ENCODE peak calls at places on chromosomes 6 and 20, in four cellular contexts. W is HL-60, F is hepatocyte, V is left cardiac atrium. H is an unnamed sample.

GRCh38 chr6:40258531-40258930 is 324.3 kb upstream of the MOCS1 start:
- DNase-seq in W (no peak), F (no peak), V (no peak), H (no peak)

GRCh38 chr6:35675871-35676459 is 12.8 kb downstream of the FKBP5 start:
- DNase-seq in W (no peak), F (no peak), V (no peak), H (no peak)

GRCh38 chr6:106727480-106728153 is 98.2 kb downstream of the QRSL1 start:
- DNase-seq in W (no peak), F (no peak), V (no peak), H (no peak)

GRCh38 chr6:133070410-133071043 is 170.6 kb upstream of the EYA4 start:
- DNase-seq in W (no peak), F (no peak), V (no peak), H (no peak)

GRCh38 chr6:36301085-36301658 is 31.3 kb downstream of the PNPLA1 start:
- DNase-seq in W (no peak), F (no peak), V (no peak), H (no peak)

GRCh38 chr6:159760602-159761057 is 1.2 kb upstream of the ACAT2 start:
- DNase-seq in W (no peak), F (peak; percentile 16), V (no peak), H (no peak)

GRCh38 chr6:8589941-8590676 is 154.8 kb upstream of the SLC35B3 start:
- DNase-seq in W (no peak), F (peak; percentile 20), V (no peak), H (no peak)

GRCh38 chr20:309306-309840 is 12.0 kb downstream of the ZCCHC3 start:
- DNase-seq in W (no peak), F (peak; percentile 45), V (no peak), H (no peak)

GRCh38 chr6:89281779-89282246 is 33.3 kb downstream of the GABRR2 start:
- DNase-seq in W (peak; percentile 70), F (no peak), V (no peak), H (no peak)

GRCh38 chr6:111552241-111552744 is 53.4 kb downstream of the TRAF3IP2 start:
- DNase-seq in W (no peak), F (peak; percentile 92), V (peak; percentile 48), H (no peak)

GRCh38 chr20:32007787-32008616 is 2.2 kb upstream of the CCM2L start:
- DNase-seq in W (no peak), F (no peak), V (peak; percentile 83), H (peak; percentile 61)

GRCh38 chr6:144311361-144311760 is 26.2 kb downstream of the UTRN start:
- DNase-seq in W (no peak), F (no peak), V (no peak), H (no peak)

GRCh38 chr20:59537991-59538390 is 66.3 kb upstream of the PHACTR3 start:
- DNase-seq in W (no peak), F (no peak), V (no peak), H (no peak)

GRCh38 chr20:62246872-62247652 is 8.7 kb downstream of the OSBPL2 start:
- DNase-seq in W (no peak), F (no peak), V (no peak), H (peak; percentile 67)

GRCh38 chr6:89117285-89118108 is at the start of gene SRSF12:
- DNase-seq in W (no peak), F (peak; percentile 62), V (peak; percentile 47), H (no peak)

GRCh38 chr6:112044856-112045255 is 9.0 kb upstream of the CCN6 start:
- DNase-seq in W (no peak), F (no peak), V (no peak), H (no peak)

GRCh38 chr6:15970517-15970916 is 158.4 kb upstream of the MYLIP start:
- DNase-seq in W (no peak), F (no peak), V (no peak), H (no peak)

GRCh38 chr6:40440083-40440482 is 147.1 kb downstream of the LRFN2 start:
- DNase-seq in W (peak; percentile 3), F (no peak), V (no peak), H (no peak)

GRCh38 chr6:170083236-170084051 is 207.4 kb downstream of the DLL1 start:
- DNase-seq in W (no peak), F (no peak), V (peak; percentile 13), H (no peak)

GRCh38 chr20:6468751-6469150 is 298.7 kb upstream of the BMP2 start:
- DNase-seq in W (no peak), F (no peak), V (no peak), H (no peak)

GRCh38 chr6:34120953-34121675 is 24.8 kb downstream of the GRM4 start:
- DNase-seq in W (no peak), F (peak; percentile 13), V (no peak), H (no peak)

GRCh38 chr6:36677059-36677749 is 1.3 kb upstream of the CDKN1A start:
- DNase-seq in W (no peak), F (no peak), V (no peak), H (no peak)

GRCh38 chr6:46628976-46629375 is 23.6 kb downstream of the CYP39A1 start:
- DNase-seq in W (no peak), F (no peak), V (no peak), H (no peak)

GRCh38 chr6:143141442-143141841 is 80.8 kb downstream of the AIG1 start:
- DNase-seq in W (no peak), F (peak; percentile 16), V (no peak), H (no peak)

GRCh38 chr6:106035655-106036054 is 50.5 kb upstream of the PRDM1 start:
- DNase-seq in W (no peak), F (no peak), V (no peak), H (no peak)

GRCh38 chr6:13303668-13304017 is 24.7 kb downstream of the TBC1D7 start:
- DNase-seq in W (no peak), F (peak; percentile 50), V (peak; percentile 89), H (no peak)

GRCh38 chr6:165222315-165223025 is 86.9 kb downstream of the C6orf118 start:
- DNase-seq in W (no peak), F (no peak), V (no peak), H (no peak)

GRCh38 chr20:7361321-7361720 is 578.9 kb downstream of the HAO1 start:
- DNase-seq in W (no peak), F (no peak), V (no peak), H (no peak)

GRCh38 chr6:20211941-20212391 is 303 bp downstream of the MBOAT1 start:
- DNase-seq in W (no peak), F (peak; percentile 78), V (no peak), H (no peak)

GRCh38 chr20:49570828-49571552 is 3.1 kb upstream of the PTGIS start:
- DNase-seq in W (no peak), F (no peak), V (no peak), H (no peak)

GRCh38 chr6:137269803-137270202 is 50.6 kb upstream of the IFNGR1 start:
- DNase-seq in W (no peak), F (no peak), V (no peak), H (no peak)